ENCODE peak calls at places on chromosomes 12 and 14, in seven cellular contexts. M is brain microvascular endothelial cell, E is astrocyte of the spinal cord, T is sigmoid colon, I is neural progenitor cell, K is neural crest cell, C is ovary. L is an unnamed sample.

GRCh38 chr12:3602488-3602887 is 111.5 kb downstream of the PRMT8 start:
- DNase-seq in M (no peak), E (no peak), T (no peak), I (no peak), K (no peak), C (no peak), L (no peak)

GRCh38 chr14:75476274-75476995 is 45.8 kb upstream of the BATF start:
- DNase-seq in M (no peak), E (no peak), T (peak), I (peak), K (no peak), C (peak), L (no peak)

GRCh38 chr14:95318870-95319311 is 817 bp downstream of the CLMN start:
- DNase-seq in M (no peak), E (no peak), T (no peak), I (no peak), K (peak), C (peak), L (no peak)

GRCh38 chr12:119412811-119413794 is 78.6 kb downstream of the CCDC60 start:
- DNase-seq in M (peak), E (peak), T (peak), I (peak), K (peak), C (peak), L (peak)

GRCh38 chr12:66491812-66492361 is 187.0 kb downstream of the GRIP1 start:
- DNase-seq in M (no peak), E (no peak), T (no peak), I (no peak), K (no peak), C (no peak), L (no peak)

GRCh38 chr12:76863005-76863670 is 15.7 kb downstream of the CSRP2 start:
- DNase-seq in M (peak), E (peak), T (no peak), I (no peak), K (no peak), C (no peak), L (no peak)

GRCh38 chr12:45231515-45232145 is 15.7 kb downstream of the ANO6 start:
- DNase-seq in M (peak), E (peak), T (no peak), I (no peak), K (no peak), C (no peak), L (no peak)

GRCh38 chr12:94555687-94556086 is 94.7 kb downstream of the TMCC3 start:
- DNase-seq in M (no peak), E (no peak), T (no peak), I (no peak), K (no peak), C (no peak), L (no peak)

GRCh38 chr12:113055594-113056380 is 743 bp upstream of the DTX1 start:
- DNase-seq in M (no peak), E (no peak), T (no peak), I (no peak), K (no peak), C (no peak), L (no peak)

GRCh38 chr14:102870246-102870645 is 52.2 kb upstream of the AMN start:
- DNase-seq in M (no peak), E (no peak), T (no peak), I (no peak), K (no peak), C (no peak), L (no peak)

GRCh38 chr12:67989184-67989965 is at the start of gene IFNG-AS1:
- DNase-seq in M (no peak), E (no peak), T (no peak), I (no peak), K (no peak), C (no peak), L (no peak)

GRCh38 chr12:111443586-111443985 is 37.9 kb downstream of the SH2B3 start:
- DNase-seq in M (peak), E (no peak), T (peak), I (no peak), K (no peak), C (no peak), L (no peak)

GRCh38 chr14:76918176-76918750 is 92.1 kb downstream of the LRRC74A start:
- DNase-seq in M (peak), E (peak), T (peak), I (no peak), K (no peak), C (peak), L (peak)

GRCh38 chr14:104724407-104724980 is 465 bp downstream of the ADSS1 start:
- DNase-seq in M (no peak), E (no peak), T (peak), I (no peak), K (no peak), C (peak), L (no peak)

GRCh38 chr12:57176139-57176477 is 28.7 kb upstream of the LRP1-AS start:
- DNase-seq in M (no peak), E (no peak), T (no peak), I (no peak), K (no peak), C (no peak), L (no peak)

GRCh38 chr14:104290058-104290667 is 151.8 kb downstream of the KIF26A start:
- DNase-seq in M (no peak), E (no peak), T (peak), I (no peak), K (no peak), C (peak), L (no peak)

GRCh38 chr12:26378721-26379120 is 183.3 kb downstream of the SSPN start:
- DNase-seq in M (no peak), E (no peak), T (no peak), I (no peak), K (no peak), C (no peak), L (no peak)

GRCh38 chr12:43786899-43787693 is 19.0 kb downstream of the TWF1 start:
- DNase-seq in M (no peak), E (no peak), T (no peak), I (no peak), K (no peak), C (no peak), L (no peak)

GRCh38 chr14:105173901-105174894 is 5.6 kb upstream of the JAG2 start:
- DNase-seq in M (no peak), E (no peak), T (no peak), I (no peak), K (no peak), C (no peak), L (no peak)

GRCh38 chr12:117518594-117519270 is 157.3 kb upstream of the NOS1 start:
- DNase-seq in M (no peak), E (peak), T (no peak), I (no peak), K (no peak), C (no peak), L (no peak)

GRCh38 chr14:39102265-39102968 is 618 bp downstream of the SEC23A start:
- DNase-seq in M (peak), E (peak), T (no peak), I (no peak), K (no peak), C (no peak), L (no peak)

GRCh38 chr12:91370086-91370868 is 187.7 kb upstream of the DCN start:
- DNase-seq in M (no peak), E (no peak), T (no peak), I (peak), K (no peak), C (no peak), L (no peak)

GRCh38 chr14:98293527-98293926 is 978.5 kb downstream of the BCL11B start:
- DNase-seq in M (no peak), E (peak), T (no peak), I (no peak), K (no peak), C (no peak), L (no peak)

DNA sequence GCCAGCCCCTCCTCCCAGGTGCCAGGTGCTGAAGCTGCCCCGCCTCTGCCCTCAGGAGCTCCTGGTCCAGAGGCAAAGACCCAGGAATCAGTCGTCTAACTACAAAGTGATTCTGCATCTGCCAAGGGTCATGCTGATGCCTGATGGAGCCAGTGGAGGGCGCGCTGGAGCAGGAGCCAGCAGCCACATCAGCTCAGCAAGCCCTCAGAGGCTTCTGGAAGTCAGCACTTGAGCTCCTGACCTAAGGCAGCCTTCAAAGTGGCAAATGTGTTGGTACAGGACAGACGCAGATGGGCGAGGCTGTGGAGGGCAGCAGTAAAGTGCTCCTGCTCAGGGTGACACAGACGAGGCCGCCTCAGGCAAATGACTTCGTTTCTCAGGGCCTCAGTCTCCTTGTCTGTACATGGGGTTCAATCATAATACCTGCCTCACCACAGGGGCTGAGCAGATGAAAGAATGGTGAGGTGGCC is 10.9 kb downstream of the C12orf43 start:
- DNase-seq in M (peak), E (peak), T (no peak), I (peak), K (peak), C (no peak), L (peak)
- TF ChIP-seq CTCF in M (peak), E (peak), T (peak), I (peak), K (peak), C (no peak), L (peak)

GRCh38 chr12:48716493-48717251 is at the start of gene CCNT1:
- DNase-seq in M (peak), E (peak), T (peak), I (peak), K (peak), C (peak), L (peak)
- TF ChIP-seq CTCF in M (peak), E (peak), T (peak), I (peak), K (peak), C (peak), L (peak)

DNA sequence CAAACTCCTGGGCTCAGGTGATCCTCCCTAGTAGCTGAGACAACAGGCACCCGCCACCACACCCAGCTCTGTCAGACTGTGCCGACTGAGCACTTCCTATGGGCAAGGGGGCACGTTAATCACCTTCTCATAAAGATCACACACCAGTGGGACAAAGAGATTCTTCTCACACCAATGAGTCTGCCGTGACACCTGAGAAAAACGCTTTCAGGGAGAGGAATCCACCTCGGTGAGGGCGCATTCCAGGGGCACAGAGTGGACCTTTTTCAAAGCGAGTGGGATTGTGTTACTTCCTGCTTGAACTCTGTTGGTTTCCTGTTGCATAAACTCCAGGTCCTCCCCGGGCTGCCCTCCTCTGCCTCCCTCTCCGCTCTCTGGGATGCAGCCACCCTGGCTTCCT is 17.5 kb upstream of the SCARB1 start:
- DNase-seq in M (no peak), E (no peak), T (no peak), I (no peak), K (no peak), C (no peak), L (no peak)
- TF ChIP-seq CTCF in M (no peak), E (no peak), T (no peak), I (no peak), K (no peak), C (no peak), L (no peak)

GRCh38 chr14:60657609-60657983 is 8.3 kb upstream of the SIX1 start:
- DNase-seq in M (no peak), E (no peak), T (no peak), I (peak), K (no peak), C (no peak), L (no peak)

GRCh38 chr14:60655898-60656754 is 6.8 kb upstream of the SIX1 start:
- DNase-seq in M (no peak), E (peak), T (no peak), I (peak), K (no peak), C (no peak), L (no peak)

GRCh38 chr14:60655114-60655897 is 6.0 kb upstream of the SIX1 start:
- DNase-seq in M (no peak), E (no peak), T (no peak), I (peak), K (no peak), C (no peak), L (no peak)

GRCh38 chr14:60658116-60658515 is 8.8 kb upstream of the SIX1 start:
- DNase-seq in M (no peak), E (no peak), T (no peak), I (peak), K (no peak), C (no peak), L (no peak)

DNA sequence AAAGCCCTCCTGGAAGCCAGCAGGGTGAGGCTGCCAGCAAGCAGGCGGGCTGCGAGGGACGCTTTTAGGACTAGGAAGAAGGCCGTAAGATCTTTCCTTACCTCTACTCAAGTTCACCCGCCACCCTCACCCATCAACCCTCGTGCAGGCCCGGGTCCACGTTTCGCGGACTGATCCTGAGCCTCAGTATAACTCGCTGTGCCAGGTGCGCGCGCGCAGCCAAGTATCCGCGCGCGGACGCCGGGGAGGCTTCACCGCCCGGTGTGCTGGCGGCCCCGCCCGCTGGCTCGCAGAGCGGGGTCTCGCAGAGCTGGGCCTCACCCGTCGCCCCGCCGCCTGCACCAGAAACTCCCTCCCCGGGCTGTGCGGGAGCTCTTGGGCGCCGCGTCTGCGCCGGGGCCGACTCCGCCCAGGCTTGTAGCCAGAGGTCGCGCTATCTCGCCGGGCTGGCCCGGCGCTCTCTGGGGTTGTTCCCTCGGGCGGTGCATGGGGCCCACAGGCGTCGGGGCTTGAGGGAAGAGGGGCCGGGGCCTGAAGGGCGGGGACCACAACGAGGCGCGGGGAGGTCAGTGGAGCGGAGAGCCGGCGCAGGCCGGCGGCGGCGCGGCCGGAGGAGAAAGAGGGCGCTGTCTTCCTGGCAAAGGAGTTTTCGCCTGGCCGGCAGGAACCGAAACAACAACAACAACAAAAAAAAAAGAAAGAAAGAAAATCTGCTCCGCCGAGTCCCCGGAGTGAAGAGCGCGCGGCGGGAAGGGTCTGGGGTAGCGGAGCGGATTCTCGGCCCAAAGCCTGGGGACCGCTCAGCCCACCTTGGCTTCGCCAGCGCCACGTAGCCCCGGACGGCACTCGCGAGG is 7.7 kb upstream of the SIX1 start:
- DNase-seq in M (no peak), E (peak), T (no peak), I (peak), K (peak), C (peak), L (peak)
- TF ChIP-seq CTCF in M (peak), E (peak), T (no peak), I (peak), K (peak), C (no peak), L (peak)